ENCODE peak calls at places on chromosome 1, in five cellular contexts. One of them, this sample, is unnamed.

GRCh38 chr1:5389101-5389885 is 602.9 kb downstream of the NPHP4 start:
- DNase-seq in K562: no peak
- DNase-seq in GM12878: no peak
- DNase-seq in A549: no peak
- DNase-seq in HepG2: no peak
- DNase-seq in this sample: no peak

GRCh38 chr1:44812822-44813543 is 4.7 kb downstream of the BTBD19 start:
- DNase-seq in K562: no peak
- DNase-seq in HepG2: no peak
- DNase-seq in GM12878: no peak
- DNase-seq in A549: no peak
- DNase-seq in this sample: no peak

GRCh38 chr1:145957443-145958319 is at the start of gene LIX1L:
- DNase-seq in HepG2: peak; percentile 91
- DNase-seq in K562: peak; percentile 87
- DNase-seq in GM12878: peak; percentile 89
- DNase-seq in A549: peak; percentile 97
- DNase-seq in this sample: peak; percentile 97

GRCh38 chr1:198632007-198632406 is 6.8 kb upstream of the PTPRC start:
- DNase-seq in HepG2: no peak
- DNase-seq in A549: no peak
- DNase-seq in K562: no peak
- DNase-seq in GM12878: no peak
- DNase-seq in this sample: no peak

GRCh38 chr1:12518956-12519707 is 98.9 kb downstream of the DHRS3 start:
- DNase-seq in HepG2: no peak
- DNase-seq in A549: no peak
- DNase-seq in GM12878: no peak
- DNase-seq in K562: no peak
- DNase-seq in this sample: peak; percentile 49

GRCh38 chr1:206823725-206824124 is 41.7 kb upstream of the IL20 start:
- DNase-seq in A549: no peak
- DNase-seq in K562: no peak
- DNase-seq in GM12878: no peak
- DNase-seq in HepG2: no peak
- DNase-seq in this sample: no peak

GRCh38 chr1:43645461-43645860 is 4.5 kb upstream of the KDM4A start:
- DNase-seq in K562: no peak
- DNase-seq in A549: no peak
- DNase-seq in GM12878: no peak
- DNase-seq in HepG2: no peak
- DNase-seq in this sample: no peak

GRCh38 chr1:1424623-1425229 is 3.6 kb upstream of the ANKRD65 start:
- DNase-seq in K562: no peak
- DNase-seq in A549: no peak
- DNase-seq in HepG2: no peak
- DNase-seq in GM12878: no peak
- DNase-seq in this sample: no peak

GRCh38 chr1:70358921-70359564 is 4.5 kb upstream of the ANKRD13C start:
- DNase-seq in K562: no peak
- DNase-seq in A549: no peak
- DNase-seq in HepG2: no peak
- DNase-seq in GM12878: no peak
- DNase-seq in this sample: no peak

GRCh38 chr1:208449951-208450350 is 205.8 kb upstream of the PLXNA2 start:
- DNase-seq in GM12878: no peak
- DNase-seq in K562: peak; percentile 49
- DNase-seq in A549: no peak
- DNase-seq in HepG2: no peak
- DNase-seq in this sample: no peak

GRCh38 chr1:5980314-5981008 is 11.8 kb downstream of the NPHP4 start:
- DNase-seq in A549: no peak
- DNase-seq in HepG2: no peak
- DNase-seq in K562: peak; percentile 78
- DNase-seq in GM12878: no peak
- DNase-seq in this sample: no peak

GRCh38 chr1:55694297-55694696 is 479.1 kb upstream of the USP24 start:
- DNase-seq in A549: no peak
- DNase-seq in K562: no peak
- DNase-seq in HepG2: no peak
- DNase-seq in GM12878: no peak
- DNase-seq in this sample: peak; percentile 33

GRCh38 chr1:173506437-173506836 is 29.3 kb downstream of the PRDX6 start:
- DNase-seq in GM12878: no peak
- DNase-seq in K562: no peak
- DNase-seq in A549: peak; percentile 20
- DNase-seq in HepG2: peak; percentile 40
- DNase-seq in this sample: no peak

GRCh38 chr1:214205053-214205452 is 75.9 kb upstream of the SMYD2 start:
- DNase-seq in A549: no peak
- DNase-seq in HepG2: no peak
- DNase-seq in K562: no peak
- DNase-seq in GM12878: no peak
- DNase-seq in this sample: no peak

GRCh38 chr1:33330906-33331305 is 10.0 kb upstream of the A3GALT2 start:
- DNase-seq in A549: no peak
- DNase-seq in HepG2: no peak
- DNase-seq in GM12878: no peak
- DNase-seq in K562: no peak
- DNase-seq in this sample: no peak

GRCh38 chr1:15956150-15956549 is 19.8 kb downstream of the ZBTB17 start:
- DNase-seq in GM12878: no peak
- DNase-seq in HepG2: no peak
- DNase-seq in A549: no peak
- DNase-seq in K562: no peak
- DNase-seq in this sample: no peak

GRCh38 chr1:15352122-15352957 is 57.3 kb upstream of the EFHD2 start:
- DNase-seq in HepG2: peak; percentile 80
- DNase-seq in GM12878: no peak
- DNase-seq in A549: peak; percentile 88
- DNase-seq in K562: peak; percentile 60
- DNase-seq in this sample: peak; percentile 81

GRCh38 chr1:18201997-18202719 is 94.6 kb downstream of the IGSF21 start:
- DNase-seq in A549: no peak
- DNase-seq in HepG2: no peak
- DNase-seq in K562: no peak
- DNase-seq in GM12878: no peak
- DNase-seq in this sample: no peak

GRCh38 chr1:246417813-246418564 is 89.1 kb downstream of the SMYD3 start:
- DNase-seq in GM12878: no peak
- DNase-seq in A549: no peak
- DNase-seq in K562: no peak
- DNase-seq in HepG2: no peak
- DNase-seq in this sample: no peak

GRCh38 chr1:70767377-70767776 is 280.2 kb downstream of the PTGER3 start:
- DNase-seq in HepG2: no peak
- DNase-seq in GM12878: no peak
- DNase-seq in K562: no peak
- DNase-seq in A549: no peak
- DNase-seq in this sample: no peak

GRCh38 chr1:9319789-9320519 is 27.3 kb downstream of the SPSB1 start:
- DNase-seq in HepG2: no peak
- DNase-seq in GM12878: no peak
- DNase-seq in A549: no peak
- DNase-seq in K562: no peak
- DNase-seq in this sample: no peak

GRCh38 chr1:10515627-10516026 is 40.9 kb downstream of the PEX14 start:
- DNase-seq in A549: no peak
- DNase-seq in GM12878: no peak
- DNase-seq in HepG2: no peak
- DNase-seq in K562: no peak
- DNase-seq in this sample: no peak

GRCh38 chr1:22925111-22925510 is 47.6 kb downstream of the LACTBL1 start:
- DNase-seq in GM12878: no peak
- DNase-seq in K562: no peak
- DNase-seq in HepG2: no peak
- DNase-seq in A549: no peak
- DNase-seq in this sample: no peak

GRCh38 chr1:44290250-44291094 is 64.6 kb downstream of the ERI3 start:
- DNase-seq in A549: no peak
- DNase-seq in K562: peak; percentile 80
- DNase-seq in GM12878: no peak
- DNase-seq in HepG2: no peak
- DNase-seq in this sample: no peak

GRCh38 chr1:44515416-44515815 is 110.4 kb downstream of the RNF220 start:
- DNase-seq in HepG2: no peak
- DNase-seq in GM12878: no peak
- DNase-seq in A549: peak; percentile 15
- DNase-seq in K562: no peak
- DNase-seq in this sample: no peak

GRCh38 chr1:11355594-11356467 is 82.8 kb downstream of the UBIAD1 start:
- DNase-seq in A549: no peak
- DNase-seq in HepG2: no peak
- DNase-seq in K562: no peak
- DNase-seq in GM12878: no peak
- DNase-seq in this sample: no peak

GRCh38 chr1:115134850-115135484 is 45.7 kb upstream of the TSPAN2 start:
- DNase-seq in GM12878: no peak
- DNase-seq in K562: no peak
- DNase-seq in HepG2: no peak
- DNase-seq in A549: peak; percentile 40
- DNase-seq in this sample: peak; percentile 12

GRCh38 chr1:24870551-24871195 is 59.4 kb downstream of the RUNX3 start:
- DNase-seq in K562: no peak
- DNase-seq in HepG2: no peak
- DNase-seq in GM12878: no peak
- DNase-seq in A549: no peak
- DNase-seq in this sample: no peak

GRCh38 chr1:183236158-183236725 is 50.2 kb downstream of the LAMC2 start:
- DNase-seq in HepG2: no peak
- DNase-seq in GM12878: no peak
- DNase-seq in A549: no peak
- DNase-seq in K562: no peak
- DNase-seq in this sample: no peak

GRCh38 chr1:63487336-63488065 is 35.5 kb downstream of the ITGB3BP start:
- DNase-seq in A549: no peak
- DNase-seq in GM12878: no peak
- DNase-seq in HepG2: no peak
- DNase-seq in K562: no peak
- DNase-seq in this sample: no peak

GRCh38 chr1:87144981-87145380 is 183.7 kb upstream of the LMO4 start:
- DNase-seq in A549: no peak
- DNase-seq in HepG2: no peak
- DNase-seq in GM12878: no peak
- DNase-seq in K562: no peak
- DNase-seq in this sample: no peak

GRCh38 chr1:87147851-87148250 is 180.8 kb upstream of the LMO4 start:
- DNase-seq in A549: no peak
- DNase-seq in GM12878: no peak
- DNase-seq in HepG2: no peak
- DNase-seq in K562: no peak
- DNase-seq in this sample: no peak

GRCh38 chr1:87144546-87144945 is 184.1 kb upstream of the LMO4 start:
- DNase-seq in GM12878: no peak
- DNase-seq in A549: no peak
- DNase-seq in K562: no peak
- DNase-seq in HepG2: no peak
- DNase-seq in this sample: no peak

GRCh38 chr1:87146986-87147385 is 181.7 kb upstream of the LMO4 start:
- DNase-seq in K562: no peak
- DNase-seq in A549: no peak
- DNase-seq in GM12878: no peak
- DNase-seq in HepG2: no peak
- DNase-seq in this sample: no peak

GRCh38 chr1:87146538-87146937 is 182.1 kb upstream of the LMO4 start:
- DNase-seq in A549: no peak
- DNase-seq in K562: no peak
- DNase-seq in HepG2: no peak
- DNase-seq in GM12878: no peak
- DNase-seq in this sample: no peak
- H3K4me2 ChIP-seq in A549: no peak overlapping the region
- H3K4me2 ChIP-seq in K562: no peak overlapping the region
- H3K4me2 ChIP-seq in HepG2: no peak overlapping the region
- H3K4me2 ChIP-seq in GM12878: no peak overlapping the region
- H3K4me2 ChIP-seq in this sample: no peak overlapping the region

GRCh38 chr1:31771891-31772668 is 7.9 kb upstream of the ADGRB2 start:
- DNase-seq in K562: no peak
- DNase-seq in GM12878: no peak
- DNase-seq in HepG2: no peak
- DNase-seq in A549: no peak
- DNase-seq in this sample: no peak
- H3K4me3 ChIP-seq in K562: no peak overlapping the region
- H3K4me3 ChIP-seq in GM12878: no peak overlapping the region
- H3K4me3 ChIP-seq in HepG2: no peak overlapping the region
- H3K4me3 ChIP-seq in A549: no peak overlapping the region
- H3K4me3 ChIP-seq in this sample: no peak overlapping the region

DNA sequence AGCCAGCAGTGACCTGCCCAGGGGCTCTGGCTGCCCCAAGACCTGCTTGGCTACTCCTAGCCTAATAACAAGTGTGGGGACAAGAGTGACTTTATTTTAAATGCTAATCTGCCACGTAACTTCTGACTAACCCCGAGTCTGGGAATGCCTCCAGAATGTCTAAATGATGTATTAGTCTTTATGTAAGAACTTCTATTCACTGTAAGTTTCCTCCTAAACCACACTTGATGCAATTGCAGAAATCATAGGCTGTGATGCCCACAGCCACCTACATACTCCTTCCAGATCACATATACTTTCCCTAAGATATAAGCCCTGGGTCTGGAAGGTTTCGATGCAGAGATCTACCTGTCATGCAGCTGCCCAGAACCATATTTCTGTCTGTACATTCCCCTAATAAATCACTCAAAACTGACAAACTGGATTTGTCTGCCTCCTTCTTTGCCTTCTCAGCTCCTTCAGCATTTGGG is 5.9 kb upstream of the VPS45 start:
- DNase-seq in HepG2: no peak
- DNase-seq in GM12878: no peak
- DNase-seq in K562: no peak
- DNase-seq in A549: no peak
- DNase-seq in this sample: no peak
- TF ChIP-seq MYC in HepG2: no peak
- TF ChIP-seq MYC in GM12878: no peak
- TF ChIP-seq MYC in K562: no peak
- TF ChIP-seq MYC in A549: no peak
- TF ChIP-seq MYC in this sample: no peak

DNA sequence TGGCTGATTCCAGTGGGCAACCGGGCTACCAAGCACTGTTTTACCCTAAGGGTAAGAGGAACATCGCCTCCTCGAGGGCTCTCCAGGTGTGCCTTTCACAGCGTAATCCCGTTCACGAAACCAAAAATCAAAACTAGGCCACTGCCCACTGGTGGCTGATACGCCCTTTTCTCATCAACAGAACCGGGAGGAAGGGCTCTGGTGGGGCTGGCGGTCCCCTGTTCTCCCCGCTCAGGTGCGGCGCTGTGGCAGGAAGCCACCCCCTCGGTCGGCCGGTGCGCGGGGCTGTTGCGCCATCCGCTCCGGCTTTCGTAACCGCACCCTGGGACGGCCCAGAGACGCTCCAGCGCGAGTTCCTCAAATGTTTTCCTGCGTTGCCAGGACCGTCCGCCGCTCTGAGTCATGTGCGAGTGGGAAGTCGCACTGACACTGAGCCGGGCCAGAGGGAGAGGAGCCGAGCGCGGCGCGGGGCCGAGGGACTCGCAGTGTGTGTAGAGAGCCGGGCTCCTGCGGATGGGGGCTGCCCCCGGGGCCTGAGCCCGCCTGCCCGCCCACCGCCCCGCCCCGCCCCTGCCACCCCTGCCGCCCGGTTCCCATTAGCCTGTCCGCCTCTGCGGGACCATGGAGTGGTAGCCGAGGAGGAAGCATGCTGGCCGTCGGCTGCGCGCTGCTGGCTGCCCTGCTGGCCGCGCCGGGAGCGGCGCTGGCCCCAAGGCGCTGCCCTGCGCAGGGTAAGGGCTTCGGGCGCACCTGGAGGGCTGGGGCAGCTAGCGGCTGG is at the start of gene IL6R:
- DNase-seq in HepG2: peak; percentile 83
- DNase-seq in K562: peak; percentile 74
- DNase-seq in GM12878: no peak
- DNase-seq in A549: peak; percentile 74
- DNase-seq in this sample: peak; percentile 83
- H3K4me2 ChIP-seq in HepG2: peak within 1 kb of the TSS; percentile 96
- H3K4me2 ChIP-seq in K562: peak within 1 kb of the TSS; percentile 77
- H3K4me2 ChIP-seq in GM12878: peak within 1 kb of the TSS; percentile 94
- H3K4me2 ChIP-seq in A549: peak within 1 kb of the TSS; percentile 97
- H3K4me2 ChIP-seq in this sample: peak within 1 kb of the TSS; percentile 58

This sample was measured in endothelial cell of umbilical vein.